ENCODE peak calls at places on chromosomes 5 and 9, in four cellular contexts. I, J, R and N are unnamed samples.

GRCh38 chr5:151125421-151125820 is 32.2 kb downstream of the ANXA6 start:
- DNase-seq in I (no peak), J (no peak), R (peak), N (no peak)

GRCh38 chr9:89888233-89888632 is 283.4 kb downstream of the GADD45G start:
- DNase-seq in I (no peak), J (no peak), R (no peak), N (no peak)

GRCh38 chr9:97714435-97714834 is 17.3 kb upstream of the XPA start:
- DNase-seq in I (peak), J (no peak), R (no peak), N (peak)

GRCh38 chr9:136943291-136944093 is 1.0 kb downstream of the FBXW5 start:
- DNase-seq in I (no peak), J (no peak), R (peak), N (peak)

GRCh38 chr9:100082786-100083185 is 16.0 kb downstream of the ERP44 start:
- DNase-seq in I (peak), J (no peak), R (no peak), N (peak)

GRCh38 chr9:128399851-128400250 is 20.8 kb upstream of the CERCAM start:
- DNase-seq in I (no peak), J (no peak), R (no peak), N (no peak)

GRCh38 chr5:139694556-139695182 is 46.5 kb downstream of the CXXC5 start:
- DNase-seq in I (no peak), J (no peak), R (no peak), N (peak)

GRCh38 chr5:53478411-53479044 is 1.9 kb upstream of the FST start:
- DNase-seq in I (peak), J (no peak), R (peak), N (no peak)

GRCh38 chr9:76453785-76454184 is 5.2 kb upstream of the GCNT1 start:
- DNase-seq in I (peak), J (no peak), R (no peak), N (peak)

GRCh38 chr5:142059304-142059940 is 46.6 kb upstream of the GNPDA1 start:
- DNase-seq in I (no peak), J (no peak), R (no peak), N (peak)

GRCh38 chr9:132970306-132971062 is 8.0 kb upstream of the GFI1B start:
- DNase-seq in I (no peak), J (no peak), R (no peak), N (no peak)

GRCh38 chr5:73749485-73750270 is 123.7 kb downstream of the ARHGEF28 start:
- DNase-seq in I (no peak), J (no peak), R (no peak), N (no peak)

GRCh38 chr9:68705636-68706578 is 867 bp downstream of the PIP5K1B start:
- DNase-seq in I (no peak), J (no peak), R (peak), N (peak)

GRCh38 chr9:96342553-96343245 is 40.7 kb upstream of the HSD17B3 start:
- DNase-seq in I (no peak), J (no peak), R (no peak), N (no peak)

GRCh38 chr5:33146916-33147315 is 293.8 kb upstream of the TARS1 start:
- DNase-seq in I (peak), J (no peak), R (no peak), N (no peak)